ENCODE peak calls at places on chromosomes 13 and 19, in six cellular contexts. L, J, R, T, P and M are unnamed samples.

GRCh38 chr19:38978315-38978689 is 2.8 kb upstream of the FBXO17 start:
- DNase-seq in L (no peak), J (no peak), R (no peak), T (no peak), P (no peak), M (no peak)

GRCh38 chr13:32955881-32956594 is 60.2 kb upstream of the KL start:
- DNase-seq in L (no peak), J (no peak), R (no peak), T (no peak), P (no peak), M (no peak)

GRCh38 chr13:111652676-111653075 is 332.2 kb downstream of the TEX29 start:
- DNase-seq in L (no peak), J (no peak), R (no peak), T (no peak), P (peak), M (no peak)

GRCh38 chr13:112821340-112822055 is 131.7 kb downstream of the ATP11A start:
- DNase-seq in L (peak), J (no peak), R (no peak), T (no peak), P (peak), M (no peak)

GRCh38 chr13:92734068-92734467 is 492.5 kb upstream of the GPC6 start:
- DNase-seq in L (no peak), J (no peak), R (no peak), T (no peak), P (no peak), M (no peak)

GRCh38 chr13:51739403-51740112 is 64.4 kb downstream of the DHRS12 start:
- DNase-seq in L (peak), J (no peak), R (no peak), T (no peak), P (no peak), M (no peak)

GRCh38 chr19:41940443-41941409 is 12.5 kb upstream of the ERFL start:
- DNase-seq in L (no peak), J (no peak), R (no peak), T (no peak), P (no peak), M (no peak)

GRCh38 chr19:45716314-45717130 is 14.2 kb downstream of the FBXO46 start:
- DNase-seq in L (no peak), J (no peak), R (peak), T (peak), P (no peak), M (peak)

GRCh38 chr13:75357576-75358295 is 124.2 kb downstream of the TBC1D4 start:
- DNase-seq in L (no peak), J (peak), R (peak), T (peak), P (no peak), M (no peak)

GRCh38 chr13:106533940-106534843 is 1.3 kb downstream of the EFNB2 start:
- DNase-seq in L (peak), J (no peak), R (peak), T (peak), P (peak), M (no peak)

GRCh38 chr19:53109527-53109926 is 6.3 kb upstream of the ZNF160 start:
- DNase-seq in L (no peak), J (no peak), R (no peak), T (no peak), P (no peak), M (no peak)

GRCh38 chr19:14021474-14021873 is 6.5 kb upstream of the RLN3 start:
- DNase-seq in L (no peak), J (no peak), R (no peak), T (no peak), P (no peak), M (no peak)

GRCh38 chr13:60431108-60431700 is 34.2 kb downstream of the TDRD3 start:
- DNase-seq in L (no peak), J (no peak), R (peak), T (peak), P (no peak), M (peak)

GRCh38 chr19:1618157-1619093 is 13.2 kb upstream of the UQCR11 start:
- DNase-seq in L (no peak), J (no peak), R (peak), T (peak), P (no peak), M (no peak)

GRCh38 chr13:100650321-100650720 is 24.3 kb downstream of the TMTC4 start:
- DNase-seq in L (no peak), J (no peak), R (no peak), T (no peak), P (no peak), M (peak)

GRCh38 chr19:13839938-13840750 is 36.8 kb upstream of the NANOS3 start:
- DNase-seq in L (peak), J (no peak), R (peak), T (peak), P (peak), M (no peak)

GRCh38 chr13:105518086-105518485 is 1017.4 kb downstream of the EFNB2 start:
- DNase-seq in L (no peak), J (no peak), R (peak), T (no peak), P (no peak), M (no peak)

GRCh38 chr13:111904166-111904565 is 162.8 kb upstream of the SOX1 start:
- DNase-seq in L (peak), J (no peak), R (no peak), T (no peak), P (peak), M (no peak)

GRCh38 chr13:35714588-35714987 is 238.1 kb upstream of the MAB21L1 start:
- DNase-seq in L (no peak), J (no peak), R (no peak), T (no peak), P (no peak), M (no peak)

GRCh38 chr13:71787461-71787860 is 79.5 kb downstream of the DACH1 start:
- DNase-seq in L (no peak), J (no peak), R (no peak), T (no peak), P (no peak), M (no peak)

GRCh38 chr13:79447141-79447540 is 33.8 kb upstream of the NDFIP2 start:
- DNase-seq in L (no peak), J (no peak), R (no peak), T (no peak), P (no peak), M (no peak)

GRCh38 chr13:79490846-79491245 is 9.9 kb downstream of the NDFIP2 start:
- DNase-seq in L (no peak), J (no peak), R (no peak), T (no peak), P (no peak), M (no peak)

GRCh38 chr19:35911790-35912189 is 3.7 kb upstream of the TYROBP start:
- DNase-seq in L (no peak), J (no peak), R (no peak), T (peak), P (no peak), M (no peak)

GRCh38 chr19:48837081-48837524 is 812 bp upstream of the HSD17B14 start:
- DNase-seq in L (peak), J (peak), R (peak), T (peak), P (peak), M (peak)